ENCODE peak calls at places on chromosomes 4 and X, in eight cellular contexts. X is right lobe of liver, B is fibroblast of lung, L is sigmoid colon, E is Caco-2, F is neural progenitor cell, I is IMR-90, U is pancreas. Y is an unnamed sample.

GRCh38 chr4:23631255-23631950 is 258.4 kb downstream of the PPARGC1A start:
- DNase-seq in X (peak; percentile 56), B (no peak), L (no peak), E (no peak), F (no peak), I (no peak), U (no peak), Y (no peak)

GRCh38 chrX:24423960-24424359 is 41.1 kb upstream of the PDK3 start:
- DNase-seq in X (no peak), B (peak; percentile 13), L (peak; percentile 68), E (no peak), F (no peak), I (no peak), U (no peak), Y (no peak)

GRCh38 chrX:118727686-118728339 is 407 bp downstream of the IL13RA1 start:
- DNase-seq in X (peak; percentile 80), B (peak; percentile 36), L (no peak), E (peak; percentile 53), F (peak; percentile 29), I (peak; percentile 10), U (peak; percentile 69), Y (no peak)

GRCh38 chr4:169251291-169252235 is 19.2 kb downstream of the SH3RF1 start:
- DNase-seq in X (no peak), B (peak; percentile 73), L (no peak), E (peak; percentile 68), F (peak; percentile 55), I (no peak), U (no peak), Y (no peak)

GRCh38 chrX:42748067-42748850 is 29.7 kb downstream of the PPP1R2C start:
- DNase-seq in X (no peak), B (peak; percentile 76), L (no peak), E (no peak), F (no peak), I (peak; percentile 37), U (no peak), Y (no peak)

GRCh38 chrX:107970073-107970472 is 12.1 kb downstream of the TEX13B start:
- DNase-seq in X (no peak), B (peak; percentile 5), L (no peak), E (no peak), F (peak; percentile 3), I (no peak), U (no peak), Y (no peak)

GRCh38 chr4:144355809-144356757 is 215.6 kb upstream of the GYPA start:
- DNase-seq in X (no peak), B (peak; percentile 99), L (no peak), E (peak; percentile 5), F (peak; percentile 88), I (peak; percentile 78), U (no peak), Y (peak; percentile 52)

GRCh38 chr4:140359571-140360427 is 13.6 kb upstream of the SCOC start:
- DNase-seq in X (peak; percentile 67), B (peak; percentile 65), L (peak; percentile 85), E (peak; percentile 83), F (peak; percentile 90), I (peak; percentile 81), U (peak; percentile 79), Y (peak; percentile 88)

GRCh38 chrX:108439434-108439883 is at the start of gene COL4A5:
- DNase-seq in X (no peak), B (peak; percentile 94), L (peak; percentile 70), E (peak; percentile 72), F (peak; percentile 87), I (peak; percentile 80), U (no peak), Y (no peak)

GRCh38 chr4:993111-994029 is at the start of gene SLC26A1:
- DNase-seq in X (peak; percentile 93), B (no peak), L (no peak), E (peak; percentile 68), F (no peak), I (no peak), U (peak; percentile 69), Y (no peak)

GRCh38 chrX:46991664-46992063 is 79.4 kb downstream of the JADE3 start:
- DNase-seq in X (no peak), B (no peak), L (no peak), E (no peak), F (peak; percentile 57), I (no peak), U (no peak), Y (no peak)

GRCh38 chrX:19005909-19006308 is 22.0 kb upstream of the PHKA2 start:
- DNase-seq in X (no peak), B (no peak), L (no peak), E (no peak), F (no peak), I (no peak), U (no peak), Y (no peak)
- TF ChIP-seq CTCF in X (peak; percentile 20), B (no peak), L (no peak), E (no peak), F (no peak), I (no peak), U (no peak), Y (no peak)

GRCh38 chr4:156576946-156577345 is 394.7 kb downstream of the PDGFC start:
- DNase-seq in X (no peak), B (peak; percentile 21), L (no peak), E (no peak), F (no peak), I (no peak), U (no peak), Y (no peak)

GRCh38 chr4:156578005-156578404 is 393.6 kb downstream of the PDGFC start:
- DNase-seq in X (no peak), B (no peak), L (no peak), E (no peak), F (no peak), I (no peak), U (no peak), Y (no peak)

GRCh38 chr4:156571146-156571545 is 400.5 kb downstream of the PDGFC start:
- DNase-seq in X (no peak), B (no peak), L (no peak), E (no peak), F (no peak), I (no peak), U (no peak), Y (no peak)

GRCh38 chr4:156578713-156579112 is 392.9 kb downstream of the PDGFC start:
- DNase-seq in X (no peak), B (no peak), L (no peak), E (no peak), F (no peak), I (no peak), U (no peak), Y (no peak)

GRCh38 chr4:156575430-156576073 is 396.0 kb downstream of the PDGFC start:
- DNase-seq in X (no peak), B (peak; percentile 59), L (no peak), E (no peak), F (peak; percentile 23), I (no peak), U (no peak), Y (no peak)
- TF ChIP-seq CTCF in X (no peak), B (no peak), L (no peak), E (no peak), F (peak; percentile 38), I (no peak), U (no peak), Y (no peak)

DNA sequence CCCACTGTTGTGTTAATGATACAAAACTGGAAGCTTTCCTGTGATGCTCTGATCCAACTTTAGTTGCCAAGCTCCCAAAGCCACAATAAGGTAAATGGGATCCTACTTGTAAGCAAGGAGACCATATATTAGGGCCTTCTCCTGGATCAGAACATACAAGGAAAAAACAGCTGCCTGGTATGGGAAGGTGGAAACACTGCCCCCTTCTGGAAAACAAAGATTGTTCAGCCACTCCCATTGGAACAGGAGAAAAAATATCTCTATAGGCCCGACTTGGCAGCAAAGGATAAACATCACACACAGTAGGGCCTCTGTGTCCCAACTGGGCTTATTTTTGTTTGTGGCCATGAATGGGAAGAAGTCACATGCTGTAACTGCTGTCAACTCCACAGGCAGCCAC is 166.5 kb downstream of the TBX22 start:
- DNase-seq in X (no peak), B (no peak), L (no peak), E (no peak), F (peak; percentile 12), I (no peak), U (no peak), Y (no peak)
- TF ChIP-seq CTCF in X (peak; percentile 23), B (no peak), L (no peak), E (no peak), F (peak; percentile 54), I (no peak), U (no peak), Y (no peak)

GRCh38 chr4:72860766-72861165 is 208.8 kb downstream of the COX18 start:
- DNase-seq in X (no peak), B (peak; percentile 22), L (no peak), E (no peak), F (no peak), I (no peak), U (no peak), Y (no peak)

DNA sequence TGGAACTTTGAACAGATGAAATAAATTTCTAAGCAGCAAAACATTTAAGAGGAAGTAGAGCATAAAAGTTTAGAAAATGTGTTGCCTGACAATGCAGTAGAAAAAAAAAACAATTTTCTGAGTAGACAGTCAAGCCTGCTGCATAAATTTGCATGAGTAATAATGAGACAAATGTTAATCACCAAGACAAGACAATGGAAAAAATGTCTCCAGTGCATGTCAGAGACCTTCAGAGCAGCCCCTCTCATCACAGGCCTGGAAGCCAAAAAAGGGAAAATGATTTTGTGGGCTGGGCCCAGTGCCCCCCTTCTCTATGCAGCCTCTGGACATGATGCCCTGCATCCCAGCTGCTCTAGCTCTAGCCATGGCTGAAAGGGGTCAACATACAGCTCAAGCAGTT is 204.6 kb downstream of the COX18 start:
- DNase-seq in X (no peak), B (no peak), L (no peak), E (no peak), F (no peak), I (no peak), U (no peak), Y (no peak)
- TF ChIP-seq CTCF in X (no peak), B (no peak), L (no peak), E (no peak), F (no peak), I (no peak), U (no peak), Y (no peak)

GRCh38 chrX:15973299-15973698 is 118.7 kb upstream of the AP1S2 start:
- DNase-seq in X (no peak), B (peak; percentile 4), L (no peak), E (peak; percentile 39), F (peak; percentile 63), I (peak; percentile 19), U (no peak), Y (peak; percentile 52)
- TF ChIP-seq CTCF in X (peak; percentile 34), B (no peak), L (no peak), E (peak; percentile 26), F (peak; percentile 61), I (peak; percentile 31), U (no peak), Y (no peak)